ENCODE peak calls at places on chromosomes 6 and 20, in seven cellular contexts. J is NCI-H1092, V is COR-L47, Y is ureter, W is NCI-H2029 treated with DMSO at 0.1 percent for 48 hours, N is HFFc6, R is fibroblast of lung. S is an unnamed sample.
A peak's percentile ranks its signal among the peaks of the same experiment; 100 is the strongest.

GRCh38 chr6:129959358-129959930 is 58.9 kb upstream of the L3MBTL3 start:
- DNase-seq in J (no peak), V (no peak), Y (no peak), W (no peak), N (no peak), R (no peak), S (no peak)

GRCh38 chr6:156809034-156809433 is 31.9 kb downstream of the ARID1B start:
- DNase-seq in J (no peak), V (no peak), Y (no peak), W (no peak), N (peak; percentile 22), R (peak; percentile 37), S (no peak)

GRCh38 chr20:32158351-32158750 is 48.8 kb downstream of the TM9SF4 start:
- DNase-seq in J (no peak), V (no peak), Y (no peak), W (no peak), N (no peak), R (no peak), S (no peak)

GRCh38 chr20:34680586-34680985 is 3.7 kb upstream of the PIGU start:
- DNase-seq in J (no peak), V (no peak), Y (no peak), W (no peak), N (no peak), R (no peak), S (no peak)

GRCh38 chr20:25296094-25297093 is 48.5 kb downstream of the PYGB start:
- DNase-seq in J (no peak), V (peak; percentile 21), Y (no peak), W (no peak), N (peak; percentile 3), R (no peak), S (no peak)

GRCh38 chr6:52076791-52077179 is 10.6 kb downstream of the PKHD1 start:
- DNase-seq in J (no peak), V (no peak), Y (no peak), W (no peak), N (no peak), R (no peak), S (no peak)

GRCh38 chr6:90184334-90185298 is 112.0 kb downstream of the BACH2 start:
- DNase-seq in J (no peak), V (no peak), Y (peak; percentile 73), W (no peak), N (no peak), R (peak; percentile 84), S (no peak)

GRCh38 chr20:46572181-46572580 is 21.7 kb upstream of the OCSTAMP start:
- DNase-seq in J (peak; percentile 85), V (peak; percentile 44), Y (no peak), W (peak; percentile 56), N (no peak), R (no peak), S (peak; percentile 12)

GRCh38 chr6:44253307-44254101 is 3.8 kb downstream of the SLC35B2 start:
- DNase-seq in J (no peak), V (peak; percentile 19), Y (no peak), W (peak; percentile 30), N (peak; percentile 52), R (no peak), S (no peak)

GRCh38 chr6:130872250-130873095 is 45.3 kb downstream of the SMLR1 start:
- DNase-seq in J (peak; percentile 6), V (no peak), Y (peak; percentile 65), W (peak; percentile 7), N (peak; percentile 16), R (peak; percentile 25), S (peak; percentile 40)

GRCh38 chr6:108518714-108519576 is 41.8 kb upstream of the FOXO3 start:
- DNase-seq in J (no peak), V (no peak), Y (no peak), W (no peak), N (peak; percentile 27), R (peak; percentile 12), S (peak; percentile 32)

GRCh38 chr6:117265425-117266266 is at the start of gene VGLL2:
- DNase-seq in J (no peak), V (no peak), Y (peak; percentile 46), W (peak; percentile 20), N (no peak), R (peak; percentile 49), S (peak; percentile 80)

GRCh38 chr6:45400021-45400420 is 22.3 kb upstream of the SUPT3H start:
- DNase-seq in J (no peak), V (no peak), Y (no peak), W (no peak), N (no peak), R (no peak), S (no peak)

GRCh38 chr6:163248051-163248450 is 166.5 kb upstream of the QKI start:
- DNase-seq in J (no peak), V (no peak), Y (no peak), W (no peak), N (no peak), R (no peak), S (no peak)

GRCh38 chr6:88220493-88220892 is 54.3 kb upstream of the CNR1 start:
- DNase-seq in J (no peak), V (no peak), Y (no peak), W (peak; percentile 5), N (no peak), R (peak; percentile 9), S (no peak)

GRCh38 chr20:61753196-61753942 is 312.3 kb downstream of the TAF4 start:
- DNase-seq in J (no peak), V (no peak), Y (no peak), W (no peak), N (peak; percentile 11), R (peak; percentile 91), S (no peak)

GRCh38 chr20:19783966-19784401 is 25.9 kb downstream of the RIN2 start:
- DNase-seq in J (no peak), V (no peak), Y (peak; percentile 60), W (peak; percentile 59), N (peak; percentile 86), R (peak; percentile 88), S (no peak)

S was measured in NCI-H774.